ENCODE peak calls at places on chromosome 15, in five cellular contexts. One of them, this sample, is unnamed.

GRCh38 chr15:77144028-77144427 is 73.1 kb upstream of the TSPAN3 start:
- DNase-seq in BE2C: no peak
- DNase-seq in WTC11: no peak
- DNase-seq in neural crest cell: no peak
- DNase-seq in brain microvascular endothelial cell: peak
- DNase-seq in this sample: no peak

GRCh38 chr15:68310178-68310810 is 32.7 kb downstream of the FEM1B start:
- DNase-seq in neural crest cell: no peak
- DNase-seq in WTC11: no peak
- DNase-seq in BE2C: peak
- DNase-seq in brain microvascular endothelial cell: no peak
- DNase-seq in this sample: no peak

GRCh38 chr15:100234158-100235029 is 107.4 kb downstream of the ADAMTS17 start:
- DNase-seq in BE2C: no peak
- DNase-seq in brain microvascular endothelial cell: peak
- DNase-seq in WTC11: no peak
- DNase-seq in neural crest cell: no peak
- DNase-seq in this sample: no peak

GRCh38 chr15:77031376-77032050 is 36.6 kb downstream of the PSTPIP1 start:
- DNase-seq in neural crest cell: peak
- DNase-seq in WTC11: peak
- DNase-seq in BE2C: peak
- DNase-seq in brain microvascular endothelial cell: no peak
- DNase-seq in this sample: no peak

GRCh38 chr15:65033659-65034269 is 4.3 kb upstream of the MTFMT start:
- DNase-seq in brain microvascular endothelial cell: peak
- DNase-seq in WTC11: no peak
- DNase-seq in BE2C: peak
- DNase-seq in neural crest cell: no peak
- DNase-seq in this sample: no peak

GRCh38 chr15:52556524-52556923 is 12.3 kb downstream of the ARPP19 start:
- DNase-seq in BE2C: no peak
- DNase-seq in neural crest cell: no peak
- DNase-seq in brain microvascular endothelial cell: no peak
- DNase-seq in WTC11: no peak
- DNase-seq in this sample: no peak

GRCh38 chr15:89494006-89494405 is 2.4 kb downstream of the RHCG start:
- DNase-seq in WTC11: no peak
- DNase-seq in brain microvascular endothelial cell: no peak
- DNase-seq in BE2C: no peak
- DNase-seq in neural crest cell: no peak
- DNase-seq in this sample: no peak

GRCh38 chr15:39299506-39300267 is 281.2 kb upstream of the THBS1 start:
- DNase-seq in WTC11: no peak
- DNase-seq in brain microvascular endothelial cell: no peak
- DNase-seq in neural crest cell: no peak
- DNase-seq in BE2C: no peak
- DNase-seq in this sample: no peak

GRCh38 chr15:29143909-29144308 is 125.7 kb downstream of the NSMCE3 start:
- DNase-seq in BE2C: no peak
- DNase-seq in neural crest cell: no peak
- DNase-seq in WTC11: no peak
- DNase-seq in brain microvascular endothelial cell: peak
- DNase-seq in this sample: no peak

GRCh38 chr15:80418892-80419537 is 14.8 kb downstream of the ARNT2 start:
- DNase-seq in neural crest cell: peak
- DNase-seq in brain microvascular endothelial cell: peak
- DNase-seq in BE2C: peak
- DNase-seq in WTC11: no peak
- DNase-seq in this sample: no peak

GRCh38 chr15:87758739-87759457 is 497.6 kb downstream of the NTRK3 start:
- DNase-seq in WTC11: no peak
- DNase-seq in BE2C: no peak
- DNase-seq in brain microvascular endothelial cell: no peak
- DNase-seq in neural crest cell: no peak
- DNase-seq in this sample: no peak

GRCh38 chr15:71252036-71252898 is 137.0 kb downstream of the THSD4 start:
- DNase-seq in neural crest cell: no peak
- DNase-seq in BE2C: peak
- DNase-seq in WTC11: no peak
- DNase-seq in brain microvascular endothelial cell: peak
- DNase-seq in this sample: no peak

GRCh38 chr15:96331141-96331941 is 841 bp downstream of the NR2F2 start:
- DNase-seq in WTC11: peak
- DNase-seq in BE2C: peak
- DNase-seq in neural crest cell: no peak
- DNase-seq in brain microvascular endothelial cell: peak
- DNase-seq in this sample: no peak

GRCh38 chr15:79067434-79067833 is 23.1 kb downstream of the RASGRF1 start:
- DNase-seq in BE2C: no peak
- DNase-seq in brain microvascular endothelial cell: no peak
- DNase-seq in WTC11: no peak
- DNase-seq in neural crest cell: no peak
- DNase-seq in this sample: no peak

GRCh38 chr15:45703670-45704328 is 69.0 kb downstream of the SQOR start:
- DNase-seq in BE2C: no peak
- DNase-seq in neural crest cell: no peak
- DNase-seq in WTC11: peak
- DNase-seq in brain microvascular endothelial cell: no peak
- DNase-seq in this sample: no peak
- TF ChIP-seq CTCF in BE2C: peak
- TF ChIP-seq CTCF in neural crest cell: peak
- TF ChIP-seq CTCF in WTC11: peak
- TF ChIP-seq CTCF in brain microvascular endothelial cell: peak
- TF ChIP-seq CTCF in this sample: no peak

DNA sequence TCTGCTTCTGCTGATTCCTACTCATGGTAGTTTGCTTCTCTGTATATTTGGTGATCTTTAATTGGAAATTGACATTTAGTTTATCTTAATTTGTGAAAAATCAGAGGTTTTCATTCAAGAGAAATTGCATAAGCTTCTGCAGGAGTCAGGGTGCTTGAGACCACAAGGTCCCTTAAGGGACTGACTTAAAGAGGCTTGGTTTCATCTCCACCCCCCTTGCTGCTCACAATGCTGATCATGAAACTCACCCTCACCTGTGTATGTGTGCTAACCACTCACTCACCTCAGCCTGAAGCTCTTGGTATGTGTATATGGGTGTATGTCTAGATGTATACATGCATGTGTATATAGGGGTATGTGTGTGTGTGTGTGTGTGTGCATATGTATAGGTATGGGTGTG is 11.4 kb downstream of the PGPEP1L start:
- DNase-seq in brain microvascular endothelial cell: no peak
- DNase-seq in WTC11: no peak
- DNase-seq in neural crest cell: no peak
- DNase-seq in BE2C: no peak
- DNase-seq in this sample: no peak
- TF ChIP-seq CTCF in brain microvascular endothelial cell: no peak
- TF ChIP-seq CTCF in WTC11: no peak
- TF ChIP-seq CTCF in neural crest cell: no peak
- TF ChIP-seq CTCF in BE2C: no peak
- TF ChIP-seq CTCF in this sample: no peak

GRCh38 chr15:51403072-51403878 is 61.8 kb downstream of the GLDN start:
- DNase-seq in BE2C: peak
- DNase-seq in WTC11: no peak
- DNase-seq in brain microvascular endothelial cell: peak
- DNase-seq in neural crest cell: no peak
- DNase-seq in this sample: no peak
- TF ChIP-seq CTCF in BE2C: peak
- TF ChIP-seq CTCF in WTC11: no peak
- TF ChIP-seq CTCF in brain microvascular endothelial cell: peak
- TF ChIP-seq CTCF in neural crest cell: peak
- TF ChIP-seq CTCF in this sample: peak

GRCh38 chr15:91099616-91100560 is at the start of gene SV2B:
- DNase-seq in brain microvascular endothelial cell: peak
- DNase-seq in BE2C: peak
- DNase-seq in neural crest cell: peak
- DNase-seq in WTC11: peak
- DNase-seq in this sample: no peak
- TF ChIP-seq CTCF in brain microvascular endothelial cell: peak
- TF ChIP-seq CTCF in BE2C: peak
- TF ChIP-seq CTCF in neural crest cell: peak
- TF ChIP-seq CTCF in WTC11: no peak
- TF ChIP-seq CTCF in this sample: peak

GRCh38 chr15:98903377-98904018 is 104.1 kb downstream of the PGPEP1L start:
- DNase-seq in BE2C: no peak
- DNase-seq in neural crest cell: no peak
- DNase-seq in WTC11: no peak
- DNase-seq in brain microvascular endothelial cell: peak
- DNase-seq in this sample: no peak
- TF ChIP-seq CTCF in BE2C: no peak
- TF ChIP-seq CTCF in neural crest cell: no peak
- TF ChIP-seq CTCF in WTC11: no peak
- TF ChIP-seq CTCF in brain microvascular endothelial cell: no peak
- TF ChIP-seq CTCF in this sample: no peak

GRCh38 chr15:31887246-31887645 is 143.1 kb upstream of the CHRNA7 start:
- DNase-seq in neural crest cell: peak
- DNase-seq in BE2C: peak
- DNase-seq in brain microvascular endothelial cell: no peak
- DNase-seq in WTC11: peak
- DNase-seq in this sample: no peak
- TF ChIP-seq CTCF in neural crest cell: peak
- TF ChIP-seq CTCF in BE2C: peak
- TF ChIP-seq CTCF in brain microvascular endothelial cell: peak
- TF ChIP-seq CTCF in WTC11: no peak
- TF ChIP-seq CTCF in this sample: no peak

GRCh38 chr15:58065445-58066041 is at the start of gene ALDH1A2:
- DNase-seq in WTC11: peak
- DNase-seq in neural crest cell: peak
- DNase-seq in brain microvascular endothelial cell: no peak
- DNase-seq in BE2C: peak
- DNase-seq in this sample: no peak

GRCh38 chr15:58063612-58064011 is 1.9 kb downstream of the ALDH1A2 start:
- DNase-seq in WTC11: no peak
- DNase-seq in neural crest cell: no peak
- DNase-seq in brain microvascular endothelial cell: no peak
- DNase-seq in BE2C: no peak
- DNase-seq in this sample: no peak

GRCh38 chr15:58065011-58065444 is 483 bp downstream of the ALDH1A2 start:
- DNase-seq in BE2C: peak
- DNase-seq in neural crest cell: peak
- DNase-seq in brain microvascular endothelial cell: no peak
- DNase-seq in WTC11: peak
- DNase-seq in this sample: no peak

GRCh38 chr15:58064119-58065010 is 1.1 kb downstream of the ALDH1A2 start:
- DNase-seq in WTC11: no peak
- DNase-seq in neural crest cell: no peak
- DNase-seq in brain microvascular endothelial cell: no peak
- DNase-seq in BE2C: no peak
- DNase-seq in this sample: no peak

GRCh38 chr15:58066042-58066867 is 744 bp upstream of the ALDH1A2 start:
- DNase-seq in brain microvascular endothelial cell: peak
- DNase-seq in neural crest cell: peak
- DNase-seq in BE2C: peak
- DNase-seq in WTC11: peak
- DNase-seq in this sample: no peak
- TF ChIP-seq CTCF in brain microvascular endothelial cell: peak
- TF ChIP-seq CTCF in neural crest cell: peak
- TF ChIP-seq CTCF in BE2C: peak
- TF ChIP-seq CTCF in WTC11: peak
- TF ChIP-seq CTCF in this sample: peak

DNA sequence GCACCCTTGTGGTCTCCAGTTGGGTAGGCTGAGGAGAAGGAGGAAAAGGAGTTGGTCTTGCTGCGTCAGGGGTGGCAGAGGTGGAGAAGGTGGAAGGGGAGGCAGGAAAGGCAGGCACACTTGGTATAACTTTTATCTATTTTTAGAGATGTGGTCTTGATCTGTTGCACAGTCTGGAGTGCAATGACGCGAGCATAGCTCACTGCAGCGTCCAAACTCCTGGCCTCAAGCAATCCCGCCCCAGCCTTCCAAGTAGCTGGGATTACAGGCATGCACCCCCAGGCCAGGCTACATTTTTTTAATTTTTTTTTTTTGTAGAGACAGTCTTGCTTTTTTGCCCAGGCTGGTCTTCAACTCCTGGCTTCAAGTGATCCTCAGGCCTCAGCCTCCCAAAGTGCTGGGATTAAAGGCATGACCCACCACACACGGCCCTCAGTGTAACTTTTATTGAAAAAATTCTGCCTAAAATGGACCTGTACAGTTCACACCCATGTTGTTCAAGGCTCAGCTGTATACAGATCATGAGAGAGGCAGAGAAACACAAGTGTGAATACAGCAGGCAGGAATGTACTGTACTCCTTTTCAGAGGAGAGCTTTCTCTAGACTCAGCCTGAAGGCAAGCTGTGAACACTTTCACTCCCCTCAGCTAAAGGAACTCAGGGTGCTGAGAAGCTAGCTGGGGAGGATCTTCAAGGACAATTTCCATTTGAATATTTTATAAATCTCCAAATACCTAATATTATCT is 2.1 kb upstream of the RHOV start:
- DNase-seq in neural crest cell: no peak
- DNase-seq in brain microvascular endothelial cell: no peak
- DNase-seq in WTC11: no peak
- DNase-seq in BE2C: no peak
- DNase-seq in this sample: no peak
- TF ChIP-seq CTCF in neural crest cell: no peak
- TF ChIP-seq CTCF in brain microvascular endothelial cell: no peak
- TF ChIP-seq CTCF in WTC11: no peak
- TF ChIP-seq CTCF in BE2C: no peak
- TF ChIP-seq CTCF in this sample: no peak

DNA sequence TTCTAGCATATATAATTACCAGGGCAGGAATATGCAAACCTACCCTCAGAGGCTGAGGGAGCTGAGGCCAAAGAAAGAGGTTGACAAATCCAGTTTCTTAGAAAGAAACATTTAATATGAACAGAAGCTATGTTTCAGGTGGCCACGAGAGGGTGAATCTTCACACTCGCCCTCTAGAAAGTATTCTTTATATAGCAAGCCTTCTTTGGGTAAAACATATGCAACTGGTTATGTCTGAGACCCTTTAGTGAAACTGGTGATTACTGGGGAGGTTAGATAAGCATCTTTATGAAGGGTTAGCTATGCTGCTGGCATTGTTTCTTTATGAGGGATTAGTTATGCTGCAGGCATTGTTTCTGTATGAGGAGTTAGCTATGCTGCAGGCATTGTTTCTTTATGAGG is 50.7 kb upstream of the GOLGA6L2 start:
- DNase-seq in brain microvascular endothelial cell: peak
- DNase-seq in BE2C: peak
- DNase-seq in WTC11: no peak
- DNase-seq in neural crest cell: peak
- DNase-seq in this sample: peak
- TF ChIP-seq CTCF in brain microvascular endothelial cell: peak
- TF ChIP-seq CTCF in BE2C: peak
- TF ChIP-seq CTCF in WTC11: no peak
- TF ChIP-seq CTCF in neural crest cell: peak
- TF ChIP-seq CTCF in this sample: peak